ENCODE peak calls at places on chromosome 19, in four cellular contexts. H is heart right ventricle; S is A549; P is CD8-positive, alpha-beta T cell. R is an unnamed sample.

GRCh38 chr19:6071103-6071485 is 39.2 kb downstream of the RFX2 start:
- DNase-seq in S (no peak), P (no peak), H (no peak), R (no peak)

GRCh38 chr19:17703823-17704463 is 15.3 kb upstream of the MAP1S start:
- DNase-seq in S (peak; percentile 40), H (no peak), P (peak; percentile 83), R (peak; percentile 65)

GRCh38 chr19:34134190-34135032 is 37.9 kb upstream of the LSM14A start:
- DNase-seq in H (peak; percentile 88), S (peak; percentile 93), P (peak; percentile 97), R (peak; percentile 95)

GRCh38 chr19:12782424-12783225 is 7.3 kb upstream of the HOOK2 start:
- DNase-seq in P (peak; percentile 96), S (peak; percentile 81), H (peak; percentile 95), R (peak; percentile 93)

GRCh38 chr19:56964526-56964925 is 124.0 kb upstream of the PEG3 start:
- DNase-seq in S (no peak), H (no peak), P (no peak), R (no peak)

GRCh38 chr19:3320354-3320670 is 46.1 kb upstream of the NFIC start:
- DNase-seq in P (no peak), S (no peak), H (no peak), R (no peak)

GRCh38 chr19:41882568-41883462 is at the start of gene ARHGEF1:
- DNase-seq in P (peak; percentile 85), S (no peak), H (peak; percentile 74), R (peak; percentile 77)

GRCh38 chr19:16067205-16067938 is 8.9 kb upstream of the TPM4 start:
- DNase-seq in H (peak; percentile 42), S (no peak), P (no peak), R (no peak)

GRCh38 chr19:35357867-35358573 is at the start of gene FFAR3:
- DNase-seq in P (no peak), S (no peak), H (peak; percentile 29), R (no peak)

GRCh38 chr19:33434886-33435705 is 61.6 kb downstream of the CEBPG start:
- DNase-seq in P (no peak), H (no peak), S (no peak), R (no peak)

GRCh38 chr19:34165295-34165738 is 7.0 kb upstream of the LSM14A start:
- DNase-seq in P (no peak), S (no peak), H (no peak), R (no peak)

GRCh38 chr19:37719111-37719926 is at the start of gene ZNF607:
- DNase-seq in H (peak; percentile 91), S (peak; percentile 98), P (peak; percentile 88), R (peak; percentile 93)

GRCh38 chr19:40283414-40284250 is 1.5 kb downstream of the AKT2 start:
- DNase-seq in P (no peak), H (no peak), S (no peak), R (no peak)

GRCh38 chr19:33252971-33253370 is 27.3 kb upstream of the SLC7A10 start:
- DNase-seq in S (no peak), P (no peak), H (no peak), R (no peak)

GRCh38 chr19:34556500-34556899 is 74.9 kb downstream of the WTIP start:
- DNase-seq in S (peak; percentile 27), P (no peak), H (peak; percentile 20), R (no peak)

GRCh38 chr19:38792250-38793111 is 3.5 kb downstream of the LGALS7B start:
- DNase-seq in P (peak; percentile 62), H (no peak), S (no peak), R (peak; percentile 55)

GRCh38 chr19:40836754-40837429 is 13.4 kb downstream of the CYP2A6 start:
- DNase-seq in S (no peak), H (no peak), P (no peak), R (no peak)

GRCh38 chr19:52640916-52641315 is 2.8 kb upstream of the ZNF83 start:
- DNase-seq in H (no peak), P (no peak), S (no peak), R (no peak)

GRCh38 chr19:51131780-51132680 is 7.3 kb downstream of the SIGLEC9 start:
- DNase-seq in S (peak; percentile 24), P (peak; percentile 75), H (peak; percentile 69), R (no peak)

GRCh38 chr19:17336872-17337674 is at the start of gene GTPBP3:
- DNase-seq in P (peak; percentile 95), H (peak; percentile 97), S (peak; percentile 99), R (peak; percentile 99)

GRCh38 chr19:18928018-18928805 is 8.7 kb downstream of the DDX49 start:
- DNase-seq in S (no peak), H (no peak), P (no peak), R (no peak)

GRCh38 chr19:43432866-43433673 is 18.4 kb downstream of the TEX101 start:
- DNase-seq in S (peak; percentile 77), H (peak; percentile 37), P (peak; percentile 83), R (peak; percentile 58)

GRCh38 chr19:56348289-56348877 is 33.7 kb upstream of the ZSCAN5A start:
- DNase-seq in P (no peak), S (peak; percentile 30), H (no peak), R (peak; percentile 25)

GRCh38 chr19:18478545-18479311 is 40.8 kb upstream of the ISYNA1 start:
- DNase-seq in H (peak; percentile 80), P (peak; percentile 56), S (peak; percentile 85), R (peak; percentile 88)

GRCh38 chr19:12364391-12365093 is 941 bp downstream of the ZNF442 start:
- DNase-seq in S (no peak), H (peak; percentile 12), P (peak; percentile 53), R (peak; percentile 3)

GRCh38 chr19:33740811-33741396 is 55.8 kb upstream of the KCTD15 start:
- DNase-seq in H (peak; percentile 42), S (peak; percentile 45), P (no peak), R (peak; percentile 38)

GRCh38 chr19:33108161-33108560 is 23.8 kb upstream of the WDR88 start:
- DNase-seq in P (no peak), S (no peak), H (no peak), R (no peak)

GRCh38 chr19:37950471-37951175 is 43.6 kb downstream of the SIPA1L3 start:
- DNase-seq in P (no peak), S (no peak), H (no peak), R (no peak)

GRCh38 chr19:19004144-19004543 is 29.2 kb downstream of the SUGP2 start:
- DNase-seq in P (no peak), H (no peak), S (no peak), R (no peak)

GRCh38 chr19:51697169-51697776 is 4.1 kb downstream of the SPACA6 start:
- DNase-seq in S (no peak), H (no peak), P (no peak), R (no peak)

GRCh38 chr19:10766049-10766623 is 48.3 kb downstream of the DNM2 start:
- DNase-seq in H (no peak), S (no peak), P (no peak), R (no peak)

GRCh38 chr19:19211499-19212432 is at the start of gene NCAN:
- DNase-seq in S (no peak), H (no peak), P (no peak), R (no peak)

GRCh38 chr19:51799311-51799997 is 4.5 kb downstream of the FPR3 start:
- DNase-seq in P (no peak), S (peak; percentile 13), H (peak; percentile 90), R (no peak)

GRCh38 chr19:4101496-4101770 is 22.5 kb downstream of the MAP2K2 start:
- DNase-seq in H (no peak), S (no peak), P (no peak), R (no peak)

GRCh38 chr19:3670258-3670795 is 29.9 kb downstream of the PIP5K1C start:
- DNase-seq in P (no peak), H (peak; percentile 89), S (peak; percentile 77), R (no peak)

GRCh38 chr19:15251749-15252397 is 19.6 kb upstream of the EPHX3 start:
- DNase-seq in S (peak; percentile 55), H (peak; percentile 86), P (no peak), R (no peak)

DNA sequence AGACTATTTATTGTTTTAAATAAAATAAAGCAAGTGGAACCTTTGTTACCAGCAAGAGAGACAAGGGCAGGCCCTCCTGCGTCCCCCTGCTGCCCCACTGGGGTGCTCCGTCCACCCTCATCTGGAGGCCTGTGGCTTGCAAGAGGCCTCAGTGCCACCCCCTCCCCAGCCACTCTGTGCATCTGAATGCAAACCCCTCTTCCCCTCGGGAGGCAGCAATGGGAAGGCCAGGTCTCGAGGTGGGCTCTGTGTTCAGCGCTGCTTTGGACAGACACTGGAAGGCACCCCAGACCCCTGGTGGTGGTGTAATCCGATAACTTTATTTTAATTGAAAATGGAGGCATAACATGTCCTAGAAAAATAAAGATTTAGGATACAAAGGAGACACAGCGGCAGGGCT is 4.6 kb downstream of the SIX5 start:
- DNase-seq in S (no peak), P (no peak), H (no peak), R (no peak)
- TF ChIP-seq CTCF in S (no peak), P (no peak), H (no peak), R (no peak)

DNA sequence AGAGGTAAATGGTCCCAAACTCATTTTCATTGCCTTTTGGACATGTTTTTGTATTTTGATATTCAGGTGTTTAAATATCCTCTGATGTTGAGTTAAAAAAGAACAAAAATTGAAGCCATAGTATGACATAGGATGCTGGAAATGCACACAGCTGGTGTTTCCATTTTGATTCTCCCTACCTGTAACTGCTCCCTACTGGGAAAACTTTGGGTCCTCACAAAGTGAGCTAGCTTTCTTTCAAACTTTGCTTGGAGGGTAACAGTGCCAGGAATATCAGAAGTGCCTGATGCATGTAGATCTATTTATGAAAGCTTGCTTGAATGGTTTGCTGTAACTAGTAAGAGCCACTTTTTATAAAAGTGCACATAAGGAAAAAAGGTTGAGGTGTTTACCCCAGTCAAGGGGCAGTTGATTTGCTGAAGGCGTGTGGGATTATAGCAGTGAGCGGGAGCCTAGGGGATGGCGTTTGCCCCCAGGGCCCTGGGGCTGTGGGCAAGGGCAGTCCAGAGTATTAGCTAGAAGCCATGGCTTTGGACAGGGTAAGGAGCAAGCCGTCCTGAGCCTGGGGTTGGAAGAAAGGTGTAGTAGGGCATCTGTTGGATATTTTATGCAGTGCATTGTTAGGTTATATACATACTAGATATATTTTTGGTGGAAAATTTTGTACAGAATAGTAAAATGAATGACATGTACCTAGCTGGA is 4.3 kb downstream of the RPS9 start:
- DNase-seq in P (no peak), S (no peak), H (no peak), R (peak; percentile 17)
- H3K4me3 ChIP-seq in P (no peak overlapping the region), S (no peak overlapping the region), H (no peak overlapping the region), R (peak overlapping the region; percentile 80)

DNA sequence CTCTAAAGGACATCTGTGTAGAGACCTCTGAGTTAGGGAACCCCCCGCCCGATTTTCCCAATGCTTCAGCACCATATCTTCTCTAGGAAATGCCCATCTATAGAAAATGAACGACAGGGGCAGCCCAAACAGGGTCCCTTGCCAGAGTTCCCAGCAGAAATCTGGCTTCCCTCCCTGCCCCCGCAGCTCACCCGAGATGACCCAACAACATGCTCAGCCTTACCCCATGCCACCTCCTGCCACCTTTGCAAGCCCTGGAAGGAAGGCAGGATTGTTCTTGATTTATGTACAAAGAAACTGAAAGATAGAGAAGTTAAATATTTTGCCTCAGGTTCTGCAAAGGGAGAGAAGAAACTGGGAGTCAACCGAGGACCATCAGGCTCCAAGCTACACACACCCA is 105.6 kb upstream of the UQCRFS1 start:
- DNase-seq in P (no peak), S (no peak), H (no peak), R (no peak)
- TF ChIP-seq CTCF in P (no peak), S (no peak), H (no peak), R (no peak)

GRCh38 chr19:55199620-55200204 is 9.6 kb downstream of the PTPRH start:
- DNase-seq in S (no peak), H (no peak), P (no peak), R (no peak)
- H3K4me3 ChIP-seq in S (no peak overlapping the region), H (no peak overlapping the region), P (no peak overlapping the region), R (no peak overlapping the region)